ENCODE peak calls at places on chromosomes 2 and 18, in five cellular contexts. S is dorsolateral prefrontal cortex; Y is Jurkat, Clone E6-1; W is retinal pigment epithelial cell; P is iPS DF 6.9. C is an unnamed sample.

GRCh38 chr18:51010218-51010617 is 19.8 kb upstream of the SMAD4 start:
- DNase-seq in P (no peak), W (no peak), S (no peak), Y (no peak), C (no peak)

GRCh38 chr18:710418-711300 is 1.8 kb downstream of the ENOSF1 start:
- DNase-seq in S (no peak), W (peak; percentile 43), P (no peak), Y (no peak), C (no peak)

GRCh38 chr2:131673400-131674173 is 145.9 kb downstream of the CCDC74A start:
- DNase-seq in W (no peak), P (no peak), S (peak; percentile 59), Y (no peak), C (no peak)

GRCh38 chr2:175844169-175844568 is 157.9 kb downstream of the LNPK start:
- DNase-seq in S (no peak), P (no peak), Y (no peak), W (peak; percentile 54), C (peak; percentile 34)

GRCh38 chr2:42793314-42794270 is 1.2 kb upstream of the HAAO start:
- DNase-seq in P (no peak), W (no peak), Y (no peak), S (no peak), C (no peak)

GRCh38 chr2:200506679-200507078 is 3.2 kb downstream of the KCTD18 start:
- DNase-seq in S (no peak), Y (no peak), W (no peak), P (no peak), C (no peak)

GRCh38 chr2:240477916-240478315 is 42.5 kb downstream of the GPC1 start:
- DNase-seq in Y (no peak), W (no peak), P (no peak), S (no peak), C (no peak)

GRCh38 chr2:33704352-33704751 is 105.3 kb upstream of the FAM98A start:
- DNase-seq in S (no peak), P (no peak), Y (no peak), W (no peak), C (no peak)

GRCh38 chr2:158619496-158619895 is 162.7 kb downstream of the PKP4 start:
- DNase-seq in W (peak; percentile 59), Y (no peak), P (no peak), S (no peak), C (peak; percentile 10)

GRCh38 chr2:134869941-134870736 is 31.7 kb downstream of the ACMSD start:
- DNase-seq in P (no peak), S (no peak), Y (no peak), W (no peak), C (no peak)

GRCh38 chr2:171228826-171229225 is 68.1 kb upstream of the TLK1 start:
- DNase-seq in W (no peak), S (no peak), P (no peak), Y (no peak), C (no peak)

GRCh38 chr18:9106800-9107574 is 4.5 kb downstream of the NDUFV2 start:
- DNase-seq in W (no peak), Y (no peak), P (no peak), S (no peak), C (no peak)

GRCh38 chr18:8730080-8730827 is 24.9 kb downstream of the MTCL1 start:
- DNase-seq in Y (no peak), W (no peak), S (peak; percentile 76), P (no peak), C (no peak)

GRCh38 chr2:113276906-113277425 is 1.8 kb downstream of the PAX8 start:
- DNase-seq in W (no peak), P (no peak), Y (no peak), S (no peak), C (no peak)

GRCh38 chr2:102064679-102065674 is 73.2 kb downstream of the IL1R2 start:
- DNase-seq in P (no peak), Y (no peak), S (no peak), W (no peak), C (no peak)

GRCh38 chr2:186254759-186255158 is 231.3 kb upstream of the ZC3H15 start:
- DNase-seq in P (no peak), S (no peak), W (no peak), Y (no peak), C (no peak)

GRCh38 chr2:54336136-54336976 is 80.3 kb upstream of the TSPYL6 start:
- DNase-seq in S (no peak), P (no peak), Y (no peak), W (no peak), C (no peak)

GRCh38 chr2:100285011-100285410 is 37.3 kb downstream of the LONRF2 start:
- DNase-seq in P (no peak), W (no peak), Y (no peak), S (no peak), C (no peak)

GRCh38 chr18:48889981-48890735 is 60.6 kb downstream of the SMAD7 start:
- DNase-seq in Y (no peak), P (no peak), S (no peak), W (no peak), C (no peak)

GRCh38 chr2:106996136-106996769 is 110.3 kb upstream of the ST6GAL2 start:
- DNase-seq in W (no peak), S (no peak), P (no peak), Y (no peak), C (no peak)
- H3K4me3 ChIP-seq in W (no peak overlapping the region), S (peak overlapping the region; percentile 11), P (no peak overlapping the region), Y (no peak overlapping the region), C (no peak overlapping the region)

DNA sequence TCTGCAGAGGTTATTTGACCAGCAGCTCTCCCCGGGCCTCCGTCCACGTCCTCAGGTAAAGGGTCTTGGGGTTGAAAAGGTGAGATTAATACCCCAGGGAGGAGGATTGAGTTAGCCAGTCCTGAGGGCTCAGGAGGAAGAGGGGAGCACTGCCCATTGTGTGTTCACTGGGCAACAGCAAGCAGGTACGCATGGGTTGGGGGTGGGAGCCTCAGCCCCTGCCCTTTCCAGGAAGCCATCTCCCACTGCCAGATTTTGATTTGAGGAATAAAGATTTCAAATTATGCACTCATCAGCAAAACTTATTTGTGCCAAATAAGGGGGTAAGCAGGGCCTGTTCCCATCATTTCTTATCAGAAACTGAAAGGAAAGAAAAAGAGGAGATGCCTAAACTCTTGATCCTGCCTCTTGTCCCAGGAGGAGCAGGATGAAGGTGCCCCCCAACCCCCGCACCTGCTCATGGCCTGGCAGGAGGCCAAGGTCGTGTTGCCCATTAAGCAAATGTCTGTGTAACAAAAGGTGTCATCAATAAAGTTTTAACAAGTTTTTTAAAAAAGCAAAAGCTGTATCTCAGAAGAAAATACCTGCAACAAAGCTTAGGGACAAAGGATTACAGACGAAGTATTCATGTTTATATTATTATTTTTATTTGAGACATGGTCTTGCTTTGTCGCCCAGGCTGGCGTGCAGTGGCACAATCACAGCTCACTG is 79.9 kb downstream of the INPP5D start:
- DNase-seq in Y (no peak), W (no peak), S (no peak), P (no peak), C (no peak)
- H3K4me3 ChIP-seq in Y (no peak overlapping the region), W (no peak overlapping the region), S (no peak overlapping the region), P (no peak overlapping the region), C (no peak overlapping the region)

GRCh38 chr18:52902188-52902587 is 562.2 kb downstream of the DCC start:
- DNase-seq in W (no peak), S (no peak), Y (no peak), P (no peak), C (no peak)

GRCh38 chr18:52903858-52904257 is 563.9 kb downstream of the DCC start:
- DNase-seq in Y (peak; percentile 47), W (no peak), P (peak; percentile 27), S (peak; percentile 48), C (no peak)

GRCh38 chr18:52907942-52908341 is 567.9 kb downstream of the DCC start:
- DNase-seq in Y (no peak), W (no peak), S (no peak), P (no peak), C (no peak)

DNA sequence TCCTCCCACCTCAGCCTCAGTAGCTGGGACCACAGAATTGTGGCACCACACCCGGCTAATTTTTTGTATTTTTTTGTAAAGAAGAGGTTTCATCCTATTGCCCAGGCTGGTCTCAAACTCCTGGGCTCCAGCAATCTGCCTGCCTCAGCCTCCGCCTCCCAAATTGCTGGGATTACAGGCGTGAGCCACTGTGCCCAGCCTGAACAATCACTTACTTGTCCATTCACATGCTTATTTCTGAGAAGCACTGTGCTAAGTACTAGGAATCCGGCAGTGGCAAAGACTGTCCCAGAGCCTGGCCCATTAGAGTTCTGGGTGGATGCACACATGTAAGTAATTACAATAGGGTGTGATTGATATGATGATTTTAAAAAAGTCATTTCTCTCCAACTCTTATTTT is 567.5 kb downstream of the DCC start:
- DNase-seq in W (no peak), P (no peak), S (no peak), Y (no peak), C (no peak)
- H3K4me3 ChIP-seq in W (no peak overlapping the region), P (no peak overlapping the region), S (no peak overlapping the region), Y (no peak overlapping the region), C (no peak overlapping the region)

DNA sequence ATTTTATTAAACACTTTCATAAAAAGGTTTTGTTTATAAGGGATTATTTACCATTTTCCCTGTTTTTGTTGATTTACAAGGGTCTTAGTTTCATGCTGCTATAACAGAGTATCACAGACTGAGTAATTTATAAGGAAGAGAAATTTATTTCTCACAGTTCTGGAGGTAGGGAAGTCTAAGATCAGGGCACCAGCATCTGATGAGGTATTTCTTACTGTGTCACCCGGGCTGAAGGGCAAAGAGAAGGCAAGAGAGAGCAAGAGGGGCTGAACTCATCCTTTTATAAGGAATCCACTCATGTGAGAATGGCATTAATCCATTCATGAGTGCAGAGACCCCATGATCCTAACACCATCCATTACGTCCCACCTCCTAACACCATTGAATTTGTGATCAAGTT is 160.0 kb upstream of the SLC39A10 start:
- DNase-seq in P (no peak), Y (no peak), W (no peak), S (no peak), C (no peak)
- H3K4me3 ChIP-seq in P (no peak overlapping the region), Y (no peak overlapping the region), W (no peak overlapping the region), S (no peak overlapping the region), C (no peak overlapping the region)

DNA sequence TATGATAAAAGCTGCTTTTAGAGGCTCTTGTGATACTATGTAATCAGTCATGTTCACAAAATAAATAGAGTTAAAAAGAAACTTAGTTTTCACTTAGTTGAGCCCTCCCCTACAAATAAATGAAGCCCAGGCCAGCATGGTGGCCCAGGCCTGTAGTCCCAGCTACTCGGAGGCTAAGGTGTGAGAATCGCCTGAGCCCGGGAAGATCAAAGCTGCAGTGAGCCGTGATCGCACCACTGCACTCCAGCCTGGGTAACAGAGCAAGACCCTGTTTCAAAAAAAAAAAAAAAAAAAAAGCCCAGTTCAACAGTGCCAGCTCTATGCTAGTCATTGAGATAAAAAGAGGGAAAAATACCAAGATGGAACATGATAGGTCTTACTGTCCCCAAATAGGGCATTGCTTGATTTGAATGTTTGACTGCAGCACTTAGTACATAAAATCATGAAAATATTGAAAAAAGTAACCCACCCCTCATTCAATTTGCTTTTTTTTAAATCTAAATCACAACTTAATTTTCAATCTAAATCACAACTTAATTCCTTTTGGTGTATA is 1.5 kb downstream of the ASNSD1 start:
- DNase-seq in P (no peak), Y (no peak), S (no peak), W (no peak), C (no peak)
- H3K4me3 ChIP-seq in P (no peak overlapping the region), Y (peak overlapping the region; percentile 99), S (peak overlapping the region; percentile 93), W (peak overlapping the region; percentile 95), C (peak overlapping the region; percentile 98)

GRCh38 chr2:55875434-55876135 is 48.0 kb downstream of the EFEMP1 start:
- DNase-seq in W (no peak), Y (no peak), S (no peak), P (no peak), C (no peak)

GRCh38 chr2:55876425-55877084 is 47.0 kb downstream of the EFEMP1 start:
- DNase-seq in S (no peak), Y (no peak), W (no peak), P (no peak), C (no peak)

GRCh38 chr2:55869637-55870325 is 53.8 kb downstream of the EFEMP1 start:
- DNase-seq in P (no peak), Y (no peak), W (no peak), S (no peak), C (no peak)

GRCh38 chr2:55874338-55874737 is 49.2 kb downstream of the EFEMP1 start:
- DNase-seq in W (no peak), P (no peak), S (no peak), Y (no peak), C (no peak)

GRCh38 chr2:55871637-55872036 is 51.9 kb downstream of the EFEMP1 start:
- DNase-seq in W (no peak), P (no peak), Y (no peak), S (no peak), C (no peak)
- H3K4me3 ChIP-seq in W (no peak overlapping the region), P (no peak overlapping the region), Y (no peak overlapping the region), S (no peak overlapping the region), C (no peak overlapping the region)

C was measured in kidney epithelial cell.